ENCODE peak calls at places on chromosomes 16 and 17, in ten cellular contexts. A is ovary, M is breast epithelium, Q is testis, L is suprapubic skin, R is body of pancreas, F is H1, Y is prostate gland, N is stomach, P is heart left ventricle. H is an unnamed sample.

GRCh38 chr17:17913695-17914332 is 58.4 kb downstream of the TOM1L2 start:
- DNase-seq in A (peak; percentile 77), M (peak; percentile 75), Q (peak; percentile 43), L (peak; percentile 88), R (peak; percentile 75), F (no peak), Y (peak; percentile 89), N (peak; percentile 60), P (peak; percentile 72), H (peak; percentile 90)

GRCh38 chr17:79677646-79678045 is 53.1 kb upstream of the ENPP7 start:
- DNase-seq in A (no peak), M (no peak), Q (no peak), L (no peak), R (no peak), F (no peak), Y (no peak), N (peak; percentile 38), P (no peak), H (no peak)

GRCh38 chr17:61201211-61201610 is 198.4 kb upstream of the TBX2 start:
- DNase-seq in A (no peak), M (no peak), Q (no peak), L (no peak), R (no peak), F (no peak), Y (no peak), N (no peak), P (no peak), H (no peak)

GRCh38 chr16:4924593-4925378 is 12.2 kb downstream of the PPL start:
- DNase-seq in A (no peak), M (peak; percentile 63), Q (no peak), L (no peak), R (peak; percentile 85), F (no peak), Y (peak; percentile 73), N (peak; percentile 74), P (no peak), H (no peak)

GRCh38 chr17:50931003-50931878 is 65.1 kb upstream of the TOB1 start:
- DNase-seq in A (peak; percentile 84), M (no peak), Q (peak; percentile 81), L (no peak), R (peak; percentile 92), F (peak; percentile 77), Y (peak; percentile 61), N (peak; percentile 92), P (peak; percentile 92), H (peak; percentile 86)

GRCh38 chr16:11956558-11956957 is 8.5 kb upstream of the TNFRSF17 start:
- DNase-seq in A (no peak), M (no peak), Q (no peak), L (peak; percentile 31), R (no peak), F (no peak), Y (no peak), N (no peak), P (no peak), H (no peak)

GRCh38 chr17:65029605-65030308 is 26.8 kb downstream of the GNA13 start:
- DNase-seq in A (no peak), M (no peak), Q (no peak), L (no peak), R (no peak), F (no peak), Y (no peak), N (no peak), P (no peak), H (no peak)

GRCh38 chr16:65071371-65072311 is 50.2 kb downstream of the CDH11 start:
- DNase-seq in A (peak; percentile 59), M (no peak), Q (peak; percentile 27), L (no peak), R (peak; percentile 15), F (no peak), Y (no peak), N (no peak), P (no peak), H (peak; percentile 37)

GRCh38 chr16:66159987-66160386 is 206.5 kb upstream of the CDH5 start:
- DNase-seq in A (no peak), M (no peak), Q (no peak), L (no peak), R (no peak), F (no peak), Y (no peak), N (no peak), P (no peak), H (no peak)

GRCh38 chr16:58904254-58904653 is 170.1 kb upstream of the GOT2 start:
- DNase-seq in A (no peak), M (no peak), Q (no peak), L (no peak), R (no peak), F (no peak), Y (no peak), N (no peak), P (no peak), H (no peak)
- H3K27ac ChIP-seq in A (no peak overlapping the region), M (no peak overlapping the region), Q (no peak overlapping the region), L (no peak overlapping the region), R (no peak overlapping the region), F (no peak overlapping the region), Y (no peak overlapping the region), N (no peak overlapping the region), P (no peak overlapping the region), H (no peak overlapping the region)

DNA sequence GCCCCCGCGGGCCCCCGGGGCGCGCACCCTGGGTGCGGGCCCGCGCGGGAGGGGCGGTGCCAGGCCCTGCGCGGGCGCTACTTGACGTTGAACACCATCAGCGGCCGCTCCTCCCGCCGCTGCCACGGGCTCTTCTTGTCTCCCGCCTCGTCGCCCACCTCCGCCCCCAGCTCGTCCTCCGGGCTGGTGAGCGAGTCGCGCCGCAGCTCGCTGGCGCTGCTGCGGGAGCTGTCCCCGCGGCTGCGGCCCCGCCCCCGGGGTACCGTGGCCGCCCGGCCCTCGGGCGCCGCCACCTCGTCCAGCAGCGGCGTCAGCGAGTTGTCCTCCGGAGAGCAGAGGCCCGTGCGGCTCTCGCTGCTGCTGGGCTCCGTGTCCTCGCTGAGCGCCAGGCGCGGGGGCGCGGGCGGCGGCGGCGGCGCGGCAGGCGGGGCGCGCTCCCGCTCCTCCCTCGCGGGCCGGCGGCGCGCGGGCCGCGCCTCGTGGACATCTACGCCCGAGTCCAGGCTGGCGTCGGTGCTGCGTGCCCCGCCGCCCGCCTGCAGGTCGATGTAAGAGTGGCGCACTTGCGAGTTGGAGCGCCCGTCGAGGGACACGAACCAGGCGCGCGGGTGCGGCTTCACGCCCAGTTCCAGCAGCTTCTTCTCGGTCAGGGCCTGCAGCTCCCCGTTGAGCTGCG is 8.7 kb downstream of the GRN start:
- DNase-seq in A (peak; percentile 45), M (no peak), Q (peak; percentile 61), L (peak; percentile 75), R (no peak), F (peak; percentile 77), Y (no peak), N (peak; percentile 46), P (peak; percentile 74), H (no peak)
- TF ChIP-seq POLR2A in A (no peak), M (no peak), Q (no peak), L (no peak), R (no peak), F (no peak), Y (no peak), N (no peak), P (no peak), H (no peak)

GRCh38 chr17:44830359-44831269 is 527 bp upstream of the GJC1 start:
- DNase-seq in A (no peak), M (peak; percentile 15), Q (peak; percentile 39), L (no peak), R (peak; percentile 18), F (peak; percentile 72), Y (no peak), N (no peak), P (no peak), H (peak; percentile 43)

GRCh38 chr17:44828919-44829557 is 1.0 kb downstream of the GJC1 start:
- DNase-seq in A (no peak), M (no peak), Q (peak; percentile 18), L (no peak), R (no peak), F (no peak), Y (no peak), N (no peak), P (no peak), H (no peak)

GRCh38 chr17:44829558-44830358 is at the start of gene GJC1:
- DNase-seq in A (no peak), M (no peak), Q (peak; percentile 16), L (no peak), R (no peak), F (peak; percentile 83), Y (no peak), N (no peak), P (peak; percentile 77), H (peak; percentile 60)

GRCh38 chr17:44826123-44826790 is 3.8 kb downstream of the GJC1 start:
- DNase-seq in A (no peak), M (no peak), Q (no peak), L (peak; percentile 35), R (no peak), F (no peak), Y (no peak), N (no peak), P (no peak), H (no peak)

GRCh38 chr17:44827863-44828262 is 2.2 kb downstream of the GJC1 start:
- DNase-seq in A (no peak), M (no peak), Q (no peak), L (no peak), R (no peak), F (no peak), Y (no peak), N (no peak), P (no peak), H (no peak)
- H3K27ac ChIP-seq in A (no peak overlapping the region), M (no peak overlapping the region), Q (peak overlapping the region; percentile 11), L (no peak overlapping the region), R (no peak overlapping the region), F (no peak overlapping the region), Y (peak overlapping the region; percentile 23), N (peak overlapping the region; percentile 86), P (peak overlapping the region; percentile 96), H (peak overlapping the region; percentile 98)

GRCh38 chr16:180921-181667 is 835 bp downstream of the HBQ1 start:
- DNase-seq in A (peak; percentile 80), M (peak; percentile 74), Q (peak; percentile 85), L (peak; percentile 87), R (peak; percentile 65), F (peak; percentile 99), Y (peak; percentile 50), N (peak; percentile 84), P (peak; percentile 87), H (peak; percentile 53)
- TF ChIP-seq POLR2A in A (no peak), M (no peak), Q (no peak), L (no peak), R (no peak), F (peak; percentile 22), Y (no peak), N (no peak), P (no peak), H (no peak)

GRCh38 chr17:55659661-55660060 is 63.0 kb downstream of the TMEM100 start:
- DNase-seq in A (no peak), M (no peak), Q (no peak), L (no peak), R (no peak), F (no peak), Y (no peak), N (no peak), P (no peak), H (no peak)
- H3K27ac ChIP-seq in A (no peak overlapping the region), M (peak overlapping the region; percentile 17), Q (no peak overlapping the region), L (peak overlapping the region; percentile 7), R (no peak overlapping the region), F (no peak overlapping the region), Y (no peak overlapping the region), N (peak overlapping the region; percentile 49), P (no peak overlapping the region), H (peak overlapping the region; percentile 62)

H was measured in uterus.